ENCODE peak calls at places on chromosomes 4 and X, in six cellular contexts. Z is right cardiac atrium; M is CD8-positive, alpha-beta memory T cell; I is mammary epithelial cell; J is left ventricle myocardium inferior; S is fibroblast of lung. D is an unnamed sample.

GRCh38 chrX:80285131-80285773 is 135.0 kb upstream of the TENT5D start:
- DNase-seq in Z (no peak), M (no peak), I (peak; percentile 19), J (no peak), S (no peak), D (no peak)

GRCh38 chr4:186074189-186074588 is 5.2 kb downstream of the TLR3 start:
- DNase-seq in Z (peak; percentile 55), M (no peak), I (no peak), J (no peak), S (no peak), D (no peak)

GRCh38 chr4:101127176-101127790 is 220.0 kb downstream of the PPP3CA start:
- DNase-seq in Z (no peak), M (no peak), I (no peak), J (no peak), S (no peak), D (no peak)

GRCh38 chrX:47143894-47144625 is 442 bp downstream of the NDUFB11 start:
- DNase-seq in Z (peak; percentile 65), M (peak; percentile 25), I (no peak), J (no peak), S (peak; percentile 52), D (no peak)

GRCh38 chr4:6383929-6384328 is 88.5 kb downstream of the PPP2R2C start:
- DNase-seq in Z (peak; percentile 33), M (no peak), I (no peak), J (no peak), S (no peak), D (no peak)

GRCh38 chrX:103631145-103631544 is 2.4 kb downstream of the TCEAL1 start:
- DNase-seq in Z (no peak), M (no peak), I (no peak), J (no peak), S (no peak), D (no peak)

GRCh38 chr4:3424522-3425095 is 17.2 kb upstream of the HGFAC start:
- DNase-seq in Z (peak; percentile 18), M (no peak), I (no peak), J (no peak), S (no peak), D (no peak)

GRCh38 chr4:27088491-27088890 is 227.8 kb downstream of the STIM2 start:
- DNase-seq in Z (no peak), M (no peak), I (no peak), J (no peak), S (no peak), D (no peak)

GRCh38 chrX:18701621-18702361 is 5.7 kb upstream of the PPEF1 start:
- DNase-seq in Z (peak; percentile 85), M (no peak), I (no peak), J (peak; percentile 17), S (peak; percentile 45), D (no peak)

GRCh38 chrX:151738751-151739150 is 4.2 kb downstream of the CNGA2 start:
- DNase-seq in Z (no peak), M (no peak), I (no peak), J (no peak), S (no peak), D (no peak)

GRCh38 chr4:3768842-3769641 is 2.9 kb downstream of the ADRA2C start:
- DNase-seq in Z (no peak), M (no peak), I (no peak), J (no peak), S (no peak), D (no peak)

GRCh38 chrX:145393702-145394235 is 146.5 kb downstream of the SPANXN1 start:
- DNase-seq in Z (no peak), M (no peak), I (no peak), J (no peak), S (no peak), D (no peak)

GRCh38 chrX:103211012-103211715 is 3.7 kb upstream of the BEX4 start:
- DNase-seq in Z (peak; percentile 44), M (peak; percentile 17), I (peak; percentile 13), J (no peak), S (peak; percentile 57), D (no peak)

GRCh38 chrX:1610166-1610565 is 4.7 kb upstream of the ASMT start:
- DNase-seq in Z (no peak), M (no peak), I (no peak), J (no peak), S (no peak), D (no peak)

GRCh38 chr4:88275949-88276515 is 8.3 kb downstream of the PPM1K start:
- DNase-seq in Z (no peak), M (no peak), I (no peak), J (no peak), S (no peak), D (no peak)

GRCh38 chr4:141540643-141541042 is 95.7 kb upstream of the IL15 start:
- DNase-seq in Z (no peak), M (no peak), I (no peak), J (no peak), S (peak; percentile 22), D (no peak)

GRCh38 chr4:86593726-86594558 is at the start of gene PTPN13:
- DNase-seq in Z (peak; percentile 99), M (peak; percentile 69), I (peak; percentile 99), J (peak; percentile 94), S (peak; percentile 99), D (peak; percentile 95)

GRCh38 chrX:104166735-104167436 is 633 bp downstream of the FAM199X start:
- DNase-seq in Z (no peak), M (no peak), I (no peak), J (peak; percentile 19), S (no peak), D (no peak)

GRCh38 chr4:82780398-82781231 is 18.0 kb downstream of the SCD5 start:
- DNase-seq in Z (peak; percentile 93), M (no peak), I (no peak), J (peak; percentile 82), S (peak; percentile 36), D (no peak)

GRCh38 chr4:48909697-48910096 is 3.1 kb upstream of the OCIAD2 start:
- DNase-seq in Z (no peak), M (no peak), I (peak; percentile 99), J (no peak), S (peak; percentile 95), D (peak; percentile 98)

GRCh38 chrX:2374086-2374485 is 126.7 kb downstream of the DHRSX start:
- DNase-seq in Z (no peak), M (no peak), I (no peak), J (no peak), S (peak; percentile 35), D (no peak)

GRCh38 chr4:174154455-174154854 is 129.0 kb downstream of the FBXO8 start:
- DNase-seq in Z (no peak), M (no peak), I (peak; percentile 50), J (no peak), S (peak; percentile 84), D (peak; percentile 2)

GRCh38 chrX:72048515-72049455 is 82.9 kb downstream of the RTL5 start:
- DNase-seq in Z (no peak), M (no peak), I (no peak), J (no peak), S (no peak), D (no peak)
- H3K27ac ChIP-seq in Z (no peak overlapping the region), M (no peak overlapping the region), I (no peak overlapping the region), J (no peak overlapping the region), S (no peak overlapping the region), D (no peak overlapping the region)

GRCh38 chr4:128468485-128468989 is 180.9 kb upstream of the PGRMC2 start:
- DNase-seq in Z (peak; percentile 71), M (no peak), I (peak; percentile 54), J (no peak), S (peak; percentile 100), D (peak; percentile 53)
- H3K27ac ChIP-seq in Z (peak overlapping the region; percentile 23), M (no peak overlapping the region), I (no peak overlapping the region), J (peak overlapping the region; percentile 63), S (peak overlapping the region; percentile 21), D (peak overlapping the region; percentile 25)

DNA sequence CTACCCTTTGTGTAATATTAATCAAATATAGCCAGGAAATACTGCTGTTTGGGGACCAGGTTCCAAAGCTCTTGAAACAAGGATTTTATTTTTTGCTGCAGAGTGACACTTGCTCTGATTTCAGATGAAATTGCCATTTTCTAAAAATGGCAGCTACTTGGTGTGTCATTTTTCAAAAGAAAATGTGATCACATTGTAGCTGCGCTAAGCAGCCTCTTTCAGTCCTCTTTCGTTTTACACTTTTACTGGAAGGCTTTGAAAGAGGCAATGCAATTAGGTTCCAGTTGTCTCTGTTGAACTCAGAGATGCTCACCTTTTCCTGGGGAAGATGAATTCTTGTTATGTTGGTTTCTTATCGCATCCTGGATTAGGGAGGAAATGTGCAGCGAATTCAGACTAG is 85.1 kb downstream of the CT47B1 start:
- DNase-seq in Z (no peak), M (no peak), I (no peak), J (no peak), S (no peak), D (no peak)
- H3K27ac ChIP-seq in Z (no peak overlapping the region), M (no peak overlapping the region), I (no peak overlapping the region), J (peak overlapping the region; percentile 60), S (no peak overlapping the region), D (no peak overlapping the region)

DNA sequence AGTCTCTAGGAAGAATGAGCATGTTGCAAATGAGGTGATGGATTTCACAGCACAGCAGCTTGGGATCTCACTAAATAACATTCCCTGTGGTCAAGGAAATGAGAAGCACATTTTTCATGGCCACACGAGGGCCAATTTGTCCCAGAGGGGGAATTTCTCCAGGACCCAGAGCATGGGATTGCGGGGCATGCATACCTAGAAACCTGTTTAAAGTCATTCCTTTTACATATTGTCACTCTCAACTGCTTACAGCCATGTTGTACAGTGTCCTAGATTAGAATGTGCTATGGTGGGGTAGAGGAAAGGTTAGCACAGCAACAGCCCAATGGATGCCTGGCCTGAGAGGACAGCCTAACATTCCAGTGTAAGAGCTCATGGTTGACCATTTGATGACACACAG is 37.4 kb upstream of the NLGN4X start:
- DNase-seq in Z (no peak), M (no peak), I (no peak), J (no peak), S (no peak), D (no peak)
- H3K27ac ChIP-seq in Z (no peak overlapping the region), M (no peak overlapping the region), I (no peak overlapping the region), J (no peak overlapping the region), S (no peak overlapping the region), D (no peak overlapping the region)

D was measured in epithelial cell of prostate.